ENCODE peak calls at places on chromosome 21, in eight cellular contexts. O is IMR-90, S is heart left ventricle, V is stomach, G is sigmoid colon, Z is lower leg skin, Y is right lobe of liver, E is body of pancreas. Q is an unnamed sample.

GRCh38 chr21:43884012-43884860 is 19.2 kb downstream of the AGPAT3 start:
- DNase-seq in O (no peak), S (no peak), V (peak; percentile 61), G (no peak), Z (no peak), Y (peak; percentile 63), E (peak; percentile 56), Q (peak; percentile 76)

GRCh38 chr21:18722193-18722592 is 318.6 kb upstream of the TMPRSS15 start:
- DNase-seq in O (no peak), S (no peak), V (no peak), G (no peak), Z (no peak), Y (no peak), E (no peak), Q (no peak)

GRCh38 chr21:46048926-46049889 is 48.7 kb upstream of the COL6A2 start:
- DNase-seq in O (peak; percentile 100), S (peak; percentile 89), V (peak; percentile 54), G (peak; percentile 98), Z (peak; percentile 97), Y (no peak), E (peak; percentile 59), Q (peak; percentile 13)

GRCh38 chr21:27580276-27580675 is 613.4 kb upstream of the ADAMTS5 start:
- DNase-seq in O (peak; percentile 66), S (no peak), V (no peak), G (no peak), Z (no peak), Y (no peak), E (no peak), Q (no peak)

GRCh38 chr21:45767071-45768006 is 123.8 kb downstream of the PCBP3 start:
- DNase-seq in O (peak; percentile 51), S (no peak), V (no peak), G (no peak), Z (no peak), Y (no peak), E (no peak), Q (no peak)

GRCh38 chr21:31447477-31447876 is 103.4 kb upstream of the TIAM1 start:
- DNase-seq in O (peak; percentile 36), S (no peak), V (no peak), G (peak; percentile 68), Z (no peak), Y (no peak), E (no peak), Q (no peak)

GRCh38 chr21:35179990-35180557 is 131.0 kb upstream of the RUNX1 start:
- DNase-seq in O (peak; percentile 94), S (no peak), V (no peak), G (no peak), Z (no peak), Y (no peak), E (no peak), Q (no peak)

GRCh38 chr21:40731206-40731605 is 115.8 kb downstream of the DSCAM start:
- DNase-seq in O (no peak), S (no peak), V (no peak), G (no peak), Z (no peak), Y (no peak), E (no peak), Q (no peak)

GRCh38 chr21:44991538-44992483 is 52.0 kb downstream of the SLX9 start:
- DNase-seq in O (peak; percentile 87), S (peak; percentile 62), V (no peak), G (peak; percentile 72), Z (no peak), Y (peak; percentile 19), E (no peak), Q (no peak)

GRCh38 chr21:44802396-44803153 is 955 bp upstream of the UBE2G2 start:
- DNase-seq in O (no peak), S (no peak), V (no peak), G (no peak), Z (no peak), Y (no peak), E (no peak), Q (peak; percentile 59)

GRCh38 chr21:42721341-42721824 is 68.0 kb downstream of the PDE9A start:
- DNase-seq in O (no peak), S (no peak), V (no peak), G (peak; percentile 85), Z (peak; percentile 72), Y (no peak), E (no peak), Q (no peak)

GRCh38 chr21:32476661-32477423 is 64.3 kb downstream of the EVA1C start:
- DNase-seq in O (no peak), S (no peak), V (no peak), G (no peak), Z (peak; percentile 70), Y (no peak), E (no peak), Q (no peak)

GRCh38 chr21:16079830-16080229 is 350.0 kb downstream of the USP25 start:
- DNase-seq in O (peak; percentile 81), S (no peak), V (no peak), G (no peak), Z (no peak), Y (no peak), E (no peak), Q (no peak)

GRCh38 chr21:34983680-34984086 is 65.4 kb downstream of the RUNX1 start:
- DNase-seq in O (peak; percentile 63), S (no peak), V (no peak), G (no peak), Z (no peak), Y (no peak), E (no peak), Q (peak; percentile 84)

GRCh38 chr21:34844924-34845238 is 176.1 kb downstream of the CLIC6 start:
- DNase-seq in O (no peak), S (no peak), V (no peak), G (no peak), Z (no peak), Y (no peak), E (no peak), Q (no peak)

GRCh38 chr21:39029086-39029772 is 154.0 kb downstream of the PSMG1 start:
- DNase-seq in O (peak; percentile 83), S (no peak), V (no peak), G (peak; percentile 10), Z (no peak), Y (no peak), E (no peak), Q (no peak)

GRCh38 chr21:39660191-39660590 is 47.5 kb downstream of the B3GALT5 start:
- DNase-seq in O (peak; percentile 64), S (no peak), V (no peak), G (no peak), Z (peak; percentile 58), Y (no peak), E (peak; percentile 78), Q (no peak)

GRCh38 chr21:21085206-21085605 is 87.0 kb downstream of the NCAM2 start:
- DNase-seq in O (no peak), S (no peak), V (no peak), G (no peak), Z (no peak), Y (no peak), E (no peak), Q (no peak)

GRCh38 chr21:27132270-27132669 is 165.4 kb upstream of the ADAMTS5 start:
- DNase-seq in O (peak; percentile 67), S (no peak), V (no peak), G (no peak), Z (no peak), Y (no peak), E (peak; percentile 26), Q (no peak)

GRCh38 chr21:33588485-33589335 is at the start of gene DONSON:
- DNase-seq in O (peak; percentile 73), S (peak; percentile 97), V (peak; percentile 89), G (peak; percentile 91), Z (peak; percentile 96), Y (peak; percentile 96), E (peak; percentile 88), Q (peak; percentile 85)
- TF ChIP-seq POLR2A in O (peak; percentile 87), S (peak; percentile 77), V (no peak), G (no peak), Z (no peak), Y (peak; percentile 81), E (peak; percentile 60), Q (peak; percentile 66)

DNA sequence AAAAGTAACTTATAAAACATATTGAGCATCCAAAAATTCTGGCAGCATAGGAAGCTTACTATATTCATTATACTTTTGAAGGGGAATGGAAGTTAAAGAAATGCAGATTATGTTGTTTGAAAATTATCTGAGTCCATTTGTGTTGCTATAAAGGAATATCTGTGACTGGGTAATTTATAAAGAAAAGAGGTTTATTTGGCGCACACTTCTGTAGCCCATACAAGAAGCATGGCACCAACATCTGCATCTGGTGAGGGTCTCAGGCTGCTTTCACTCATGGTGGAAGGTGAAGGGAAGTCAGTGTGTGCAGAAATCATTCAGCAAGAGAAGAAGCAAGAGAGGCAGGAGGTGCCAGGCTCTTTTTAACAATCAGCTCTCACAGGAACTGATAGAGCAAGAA is 55.5 kb upstream of the BACH1 start:
- DNase-seq in O (no peak), S (no peak), V (no peak), G (no peak), Z (no peak), Y (no peak), E (no peak), Q (no peak)
- TF ChIP-seq CTCF in O (no peak), S (no peak), V (no peak), G (no peak), Z (no peak), Y (no peak), E (no peak), Q (no peak)

GRCh38 chr21:29299906-29300546 is 1.3 kb downstream of the BACH1 start:
- DNase-seq in O (peak; percentile 97), S (peak; percentile 70), V (peak; percentile 39), G (peak; percentile 79), Z (peak; percentile 85), Y (peak; percentile 48), E (peak; percentile 57), Q (peak; percentile 86)

GRCh38 chr21:29297483-29298347 is 1.0 kb upstream of the BACH1 start:
- DNase-seq in O (no peak), S (no peak), V (no peak), G (no peak), Z (peak; percentile 85), Y (no peak), E (no peak), Q (no peak)

GRCh38 chr21:29298348-29299045 is at the start of gene BACH1:
- DNase-seq in O (peak; percentile 91), S (peak; percentile 95), V (peak; percentile 92), G (peak; percentile 95), Z (peak; percentile 97), Y (peak; percentile 95), E (peak; percentile 93), Q (peak; percentile 93)

GRCh38 chr21:29300547-29301138 is 1.9 kb downstream of the BACH1 start:
- DNase-seq in O (peak; percentile 56), S (no peak), V (no peak), G (no peak), Z (no peak), Y (no peak), E (no peak), Q (no peak)

GRCh38 chr21:29299046-29299905 is 554 bp downstream of the BACH1 start:
- DNase-seq in O (peak; percentile 65), S (peak; percentile 81), V (peak; percentile 67), G (peak; percentile 81), Z (peak; percentile 94), Y (peak; percentile 71), E (peak; percentile 73), Q (peak; percentile 75)
- TF ChIP-seq POLR2A in O (peak; percentile 79), S (no peak), V (no peak), G (no peak), Z (no peak), Y (no peak), E (peak; percentile 6), Q (no peak)

DNA sequence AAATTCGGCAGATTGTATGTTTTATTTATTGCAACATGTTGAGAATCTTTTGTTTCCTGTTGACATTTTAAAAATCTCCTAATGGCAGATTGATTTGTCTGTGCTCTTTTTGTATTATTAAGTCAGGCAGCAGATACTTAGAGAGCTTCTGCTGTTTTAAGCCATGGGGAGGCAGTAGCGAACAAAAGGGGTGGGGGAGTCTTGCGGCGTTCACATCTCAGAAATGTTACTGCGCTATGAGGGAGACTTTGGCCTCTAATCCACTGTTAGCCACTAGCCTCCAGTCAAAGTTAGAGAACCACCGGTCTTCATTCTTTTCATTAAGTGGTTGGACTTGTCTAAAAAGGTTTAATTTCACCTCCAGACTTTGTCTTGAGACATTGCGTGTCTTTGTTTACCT is 93.6 kb downstream of the DYRK1A start:
- DNase-seq in O (no peak), S (no peak), V (no peak), G (no peak), Z (no peak), Y (no peak), E (no peak), Q (peak; percentile 46)
- TF ChIP-seq CTCF in O (peak; percentile 21), S (no peak), V (no peak), G (no peak), Z (no peak), Y (no peak), E (no peak), Q (peak; percentile 30)